ENCODE peak calls at places on chromosomes 16 and 17, in nine cellular contexts. N, W, R, T, G, V, P, E and O are unnamed samples.

GRCh38 chr16:72371307-72372081 is 199.5 kb upstream of the PMFBP1 start:
- DNase-seq in N (no peak), W (no peak), R (no peak), T (peak; percentile 13), G (peak; percentile 25), V (no peak), P (no peak), E (no peak), O (no peak)

GRCh38 chr16:22868859-22869258 is 54.9 kb downstream of the HS3ST2 start:
- DNase-seq in N (no peak), W (no peak), R (no peak), T (no peak), G (no peak), V (no peak), P (no peak), E (no peak), O (no peak)

GRCh38 chr16:87658564-87659225 is 56.4 kb downstream of the JPH3 start:
- DNase-seq in N (no peak), W (no peak), R (no peak), T (no peak), G (no peak), V (no peak), P (no peak), E (no peak), O (no peak)

GRCh38 chr17:35807371-35808144 is 1.7 kb upstream of the TAF15 start:
- DNase-seq in N (no peak), W (no peak), R (no peak), T (no peak), G (peak; percentile 74), V (no peak), P (no peak), E (no peak), O (no peak)

GRCh38 chr16:22174642-22175041 is 12.3 kb downstream of the SDR42E2 start:
- DNase-seq in N (peak; percentile 31), W (no peak), R (no peak), T (no peak), G (no peak), V (no peak), P (no peak), E (no peak), O (no peak)

GRCh38 chr16:51151435-51151950 is 423 bp upstream of the SALL1 start:
- DNase-seq in N (no peak), W (no peak), R (peak; percentile 67), T (peak; percentile 45), G (peak; percentile 70), V (no peak), P (peak; percentile 86), E (no peak), O (no peak)

GRCh38 chr16:67084345-67085028 is 25.3 kb upstream of the PHAF1 start:
- DNase-seq in N (no peak), W (no peak), R (no peak), T (no peak), G (peak; percentile 52), V (no peak), P (no peak), E (no peak), O (peak; percentile 38)

GRCh38 chr16:35574454-35575431 is 2115.3 kb downstream of the TP53TG3F start:
- DNase-seq in N (no peak), W (no peak), R (no peak), T (no peak), G (no peak), V (no peak), P (no peak), E (no peak), O (no peak)

DNA sequence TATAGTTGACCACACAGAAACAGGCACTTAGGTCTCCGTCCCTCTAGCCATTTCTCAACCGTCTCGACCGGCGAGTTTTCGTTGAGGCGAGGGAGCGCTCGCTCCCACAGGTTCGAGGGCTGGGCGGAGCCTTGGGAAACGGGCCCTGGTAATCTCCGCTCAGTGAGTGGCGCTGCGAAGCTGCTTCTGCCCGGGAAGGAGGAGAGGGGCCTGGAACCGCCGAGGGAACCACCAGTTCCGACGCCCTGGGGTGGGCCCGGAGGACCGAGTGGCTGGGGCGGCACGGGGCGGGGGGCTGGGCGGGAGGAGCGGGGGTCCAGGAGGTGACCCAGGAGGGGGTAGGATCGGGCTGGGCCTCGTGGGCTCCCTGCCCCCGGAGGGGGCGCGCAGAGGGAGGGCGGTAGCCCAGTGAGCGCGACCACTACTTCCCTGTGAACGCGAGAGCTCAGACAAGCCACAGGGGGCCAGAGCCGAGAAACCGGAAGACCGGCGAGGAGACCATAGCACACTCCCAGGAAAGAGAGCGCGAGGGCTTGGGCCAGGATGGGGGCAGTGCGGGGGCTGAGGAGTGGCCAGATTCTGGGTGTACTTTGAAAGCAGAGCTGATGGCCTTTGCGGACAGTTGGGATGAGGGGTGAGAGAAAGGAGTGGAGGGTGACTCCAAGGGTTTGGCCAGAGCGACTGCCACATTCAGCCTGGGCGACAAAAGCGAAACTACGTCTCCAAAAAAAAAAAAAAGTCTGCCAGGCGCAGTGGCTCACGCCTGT is 29.9 kb upstream of the ARL4D start:
- DNase-seq in N (peak; percentile 80), W (no peak), R (peak; percentile 84), T (peak; percentile 71), G (peak; percentile 70), V (peak; percentile 81), P (peak; percentile 85), E (peak; percentile 91), O (peak; percentile 95)
- TF ChIP-seq POLR2A in N (peak; percentile 55), W (no peak), R (peak; percentile 44), T (peak; percentile 51), G (peak; percentile 0), V (no peak), P (peak; percentile 37), E (peak; percentile 22), O (peak; percentile 59)

GRCh38 chr17:40320771-40321501 is 12.0 kb downstream of the RARA start:
- DNase-seq in N (peak; percentile 95), W (no peak), R (peak; percentile 88), T (no peak), G (no peak), V (no peak), P (peak; percentile 88), E (peak; percentile 81), O (no peak)
- TF ChIP-seq POLR2A in N (peak; percentile 78), W (no peak), R (peak; percentile 45), T (peak; percentile 21), G (no peak), V (no peak), P (peak; percentile 41), E (peak; percentile 44), O (no peak)

GRCh38 chr16:4690946-4691665 is 2.3 kb upstream of the NUDT16L1 start:
- DNase-seq in N (no peak), W (no peak), R (no peak), T (no peak), G (no peak), V (no peak), P (no peak), E (no peak), O (peak; percentile 19)

GRCh38 chr16:4689864-4690704 is 3.3 kb upstream of the NUDT16L1 start:
- DNase-seq in N (no peak), W (no peak), R (no peak), T (no peak), G (no peak), V (no peak), P (no peak), E (no peak), O (peak; percentile 8)

GRCh38 chr16:4693296-4693955 is at the start of gene NUDT16L1:
- DNase-seq in N (peak; percentile 95), W (peak; percentile 86), R (peak; percentile 95), T (peak; percentile 99), G (peak; percentile 89), V (peak; percentile 95), P (peak; percentile 93), E (peak; percentile 98), O (peak; percentile 96)

GRCh38 chr16:4692460-4693295 is 684 bp upstream of the NUDT16L1 start:
- DNase-seq in N (no peak), W (no peak), R (no peak), T (no peak), G (no peak), V (no peak), P (no peak), E (peak; percentile 46), O (peak; percentile 46)

GRCh38 chr16:4691666-4692412 is 1.5 kb upstream of the NUDT16L1 start:
- DNase-seq in N (no peak), W (no peak), R (peak; percentile 28), T (no peak), G (no peak), V (no peak), P (peak; percentile 24), E (no peak), O (peak; percentile 6)
- TF ChIP-seq POLR2A in N (no peak), W (no peak), R (no peak), T (no peak), G (no peak), V (no peak), P (no peak), E (no peak), O (no peak)

GRCh38 chr16:85611455-85612190 is 1.5 kb upstream of the GSE1 start:
- DNase-seq in N (peak; percentile 91), W (no peak), R (peak; percentile 84), T (peak; percentile 83), G (peak; percentile 74), V (peak; percentile 62), P (peak; percentile 76), E (peak; percentile 87), O (peak; percentile 83)

GRCh38 chr16:85613609-85614337 is 651 bp downstream of the GSE1 start:
- DNase-seq in N (peak; percentile 49), W (no peak), R (peak; percentile 60), T (no peak), G (no peak), V (peak; percentile 41), P (peak; percentile 50), E (peak; percentile 83), O (peak; percentile 92)

GRCh38 chr16:85612801-85613608 is at the start of gene GSE1:
- DNase-seq in N (peak; percentile 98), W (no peak), R (peak; percentile 88), T (peak; percentile 86), G (peak; percentile 68), V (peak; percentile 90), P (peak; percentile 84), E (peak; percentile 96), O (peak; percentile 96)

GRCh38 chr16:85611205-85611454 is 2.0 kb upstream of the GSE1 start:
- DNase-seq in N (no peak), W (no peak), R (no peak), T (no peak), G (no peak), V (peak; percentile 27), P (no peak), E (peak; percentile 59), O (no peak)

GRCh38 chr16:85612191-85612800 is 826 bp upstream of the GSE1 start:
- DNase-seq in N (peak; percentile 95), W (no peak), R (peak; percentile 65), T (peak; percentile 93), G (peak; percentile 85), V (peak; percentile 72), P (peak; percentile 64), E (peak; percentile 90), O (peak; percentile 72)
- TF ChIP-seq POLR2A in N (peak; percentile 40), W (no peak), R (no peak), T (peak; percentile 35), G (peak; percentile 34), V (no peak), P (no peak), E (no peak), O (peak; percentile 20)

GRCh38 chr17:45284176-45285140 is 22.6 kb upstream of the SPATA32 start:
- DNase-seq in N (peak; percentile 98), W (no peak), R (no peak), T (no peak), G (no peak), V (peak; percentile 46), P (no peak), E (peak; percentile 90), O (peak; percentile 51)
- TF ChIP-seq POLR2A in N (peak; percentile 73), W (no peak), R (no peak), T (peak; percentile 5), G (no peak), V (no peak), P (no peak), E (no peak), O (no peak)